ENCODE peak calls at places on chromosomes 7 and 10, in five cellular contexts. I is endothelial cell of umbilical vein, J is mammary epithelial cell, Z is heart left ventricle, D is adrenal gland. Q is an unnamed sample.
A peak's percentile ranks its signal among the peaks of the same experiment; 100 is the strongest.

GRCh38 chr7:44194069-44194468 is 4.8 kb upstream of the GCK start:
- DNase-seq in I (no peak), J (peak; percentile 44), Z (no peak), D (no peak), Q (no peak)

GRCh38 chr7:127979728-127980126 is 51.5 kb downstream of the LRRC4 start:
- DNase-seq in I (no peak), J (no peak), Z (no peak), D (no peak), Q (no peak)

GRCh38 chr7:104956753-104957450 is 57.1 kb upstream of the KMT2E start:
- DNase-seq in I (no peak), J (peak; percentile 95), Z (no peak), D (no peak), Q (no peak)

GRCh38 chr7:71695189-71695588 is 563.2 kb downstream of the GALNT17 start:
- DNase-seq in I (no peak), J (no peak), Z (no peak), D (no peak), Q (no peak)

GRCh38 chr7:35035511-35035921 is 1.8 kb downstream of the DPY19L1 start:
- DNase-seq in I (peak; percentile 51), J (peak; percentile 47), Z (no peak), D (no peak), Q (no peak)

GRCh38 chr10:86202226-86202625 is 164.4 kb downstream of the GRID1 start:
- DNase-seq in I (no peak), J (no peak), Z (no peak), D (no peak), Q (no peak)

GRCh38 chr7:112192236-112193154 is 13.7 kb downstream of the DOCK4 start:
- DNase-seq in I (peak; percentile 98), J (peak; percentile 86), Z (no peak), D (peak; percentile 19), Q (no peak)

GRCh38 chr7:27173412-27174076 is 576 bp downstream of the HOXA10 start:
- DNase-seq in I (peak; percentile 26), J (no peak), Z (no peak), D (peak; percentile 30), Q (no peak)

GRCh38 chr7:14380881-14381280 is 391.4 kb upstream of the ETV1 start:
- DNase-seq in I (no peak), J (no peak), Z (no peak), D (no peak), Q (no peak)

GRCh38 chr10:5319863-5320262 is 44.9 kb upstream of the UCN3 start:
- DNase-seq in I (no peak), J (no peak), Z (no peak), D (no peak), Q (no peak)

GRCh38 chr10:77485847-77486246 is 151.8 kb downstream of the KCNMA1 start:
- DNase-seq in I (no peak), J (no peak), Z (no peak), D (no peak), Q (no peak)

GRCh38 chr10:75739454-75740143 is 308.2 kb downstream of the LRMDA start:
- DNase-seq in I (no peak), J (no peak), Z (no peak), D (no peak), Q (no peak)

GRCh38 chr7:27784399-27785053 is 44.6 kb downstream of the TAX1BP1 start:
- DNase-seq in I (peak; percentile 85), J (peak; percentile 51), Z (no peak), D (no peak), Q (no peak)

GRCh38 chr7:98840604-98841508 is 29.0 kb downstream of the TMEM130 start:
- DNase-seq in I (no peak), J (no peak), Z (no peak), D (no peak), Q (no peak)

GRCh38 chr7:133571066-133571465 is 318.2 kb downstream of the EXOC4 start:
- DNase-seq in I (no peak), J (no peak), Z (no peak), D (no peak), Q (no peak)

GRCh38 chr10:79116801-79117723 is 48.3 kb downstream of the ZMIZ1 start:
- DNase-seq in I (no peak), J (peak; percentile 33), Z (no peak), D (peak; percentile 66), Q (no peak)

GRCh38 chr7:86708334-86708733 is 64.6 kb downstream of the GRM3 start:
- DNase-seq in I (no peak), J (no peak), Z (no peak), D (no peak), Q (no peak)

GRCh38 chr10:58993480-58994221 is 182.8 kb upstream of the PHYHIPL start:
- DNase-seq in I (no peak), J (no peak), Z (no peak), D (no peak), Q (no peak)

GRCh38 chr10:26485150-26485941 is 47.2 kb downstream of the APBB1IP start:
- DNase-seq in I (no peak), J (no peak), Z (no peak), D (peak; percentile 30), Q (no peak)

GRCh38 chr10:59580257-59580863 is 129.3 kb downstream of the SLC16A9 start:
- DNase-seq in I (peak; percentile 45), J (no peak), Z (no peak), D (no peak), Q (no peak)

GRCh38 chr7:68425377-68425776 is 1172.9 kb upstream of the AUTS2 start:
- DNase-seq in I (no peak), J (no peak), Z (no peak), D (no peak), Q (no peak)
- TF ChIP-seq CTCF in I (no peak), J (no peak), Z (peak; percentile 8), D (no peak), Q (no peak)

GRCh38 chr10:3117486-3117885 is 50.1 kb downstream of the PFKP start:
- DNase-seq in I (no peak), J (no peak), Z (peak; percentile 5), D (no peak), Q (no peak)

GRCh38 chr10:3122034-3122433 is 50.5 kb downstream of the PITRM1 start:
- DNase-seq in I (no peak), J (no peak), Z (peak; percentile 24), D (no peak), Q (no peak)

GRCh38 chr10:3122486-3123205 is 49.9 kb downstream of the PITRM1 start:
- DNase-seq in I (no peak), J (no peak), Z (peak; percentile 14), D (peak; percentile 62), Q (no peak)

GRCh38 chr10:3118621-3119020 is 51.3 kb downstream of the PFKP start:
- DNase-seq in I (no peak), J (no peak), Z (peak; percentile 20), D (no peak), Q (no peak)

DNA sequence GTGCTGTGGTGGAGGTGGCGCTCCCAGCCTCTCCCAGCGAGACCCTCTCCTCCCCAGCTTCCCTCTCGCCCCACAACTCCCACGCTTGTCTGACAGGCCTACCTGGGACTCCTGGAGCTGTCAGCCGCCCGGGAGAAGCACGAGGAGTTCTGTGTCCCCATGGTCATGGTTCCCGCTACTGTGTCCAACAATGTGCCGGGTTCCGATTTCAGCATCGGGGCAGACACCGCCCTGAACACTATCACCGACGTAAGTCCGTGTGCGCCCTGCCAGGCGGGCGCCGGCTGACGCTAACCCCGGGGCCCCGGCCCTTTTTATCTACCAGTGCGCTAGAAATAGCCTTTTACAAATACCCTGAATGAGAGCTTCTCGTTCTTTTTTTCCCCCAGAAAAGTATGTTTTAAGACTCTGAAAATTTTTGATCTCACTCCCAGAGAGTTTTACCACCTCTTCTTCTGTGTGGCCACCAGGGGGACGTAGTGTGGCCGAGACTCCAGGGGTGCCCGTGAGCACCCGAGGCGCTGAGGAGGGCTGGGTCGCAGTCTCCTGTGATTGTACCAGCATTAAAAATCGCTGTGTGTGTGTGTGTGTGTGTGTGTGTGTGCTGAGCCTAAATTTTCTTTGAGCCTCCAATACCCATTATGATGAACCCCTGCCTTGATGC is 52.6 kb downstream of the PFKP start:
- DNase-seq in I (no peak), J (no peak), Z (peak; percentile 38), D (no peak), Q (no peak)
- TF ChIP-seq CTCF in I (peak; percentile 59), J (peak; percentile 23), Z (peak; percentile 32), D (peak; percentile 21), Q (peak; percentile 52)

DNA sequence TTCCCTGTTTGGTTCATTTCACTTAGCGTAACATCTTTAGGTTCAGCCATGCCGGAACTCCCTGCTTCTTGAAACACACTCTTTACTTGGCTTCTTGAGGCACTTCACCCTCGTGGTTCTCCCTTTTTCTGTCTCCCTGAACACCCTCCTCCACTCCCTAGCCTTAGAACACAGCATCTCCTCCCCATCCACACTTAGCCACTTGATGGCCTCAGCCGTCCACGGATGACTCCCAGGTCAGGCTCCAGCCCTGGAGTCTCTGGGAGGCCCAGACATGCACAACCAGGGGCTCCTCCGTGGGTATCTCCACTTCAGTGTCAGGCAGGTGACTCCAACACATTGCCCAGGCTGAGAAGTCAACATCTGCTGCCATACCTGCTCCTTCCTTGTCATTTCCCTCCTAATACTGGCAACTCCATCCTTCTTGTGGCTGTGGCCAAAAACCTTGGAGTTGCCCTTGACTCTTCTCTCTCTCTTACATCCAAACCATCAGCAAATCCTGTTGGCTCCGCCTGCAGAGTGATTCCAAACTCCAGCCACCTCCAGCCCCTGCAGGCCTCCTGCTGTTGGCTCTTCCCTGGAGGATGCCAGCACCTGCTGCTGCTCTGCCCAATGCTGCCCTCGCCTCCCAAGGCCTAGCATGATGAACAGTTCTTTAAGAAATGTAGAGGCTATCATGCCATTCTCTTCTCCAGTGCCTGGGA is 8.4 kb upstream of the INMT start:
- DNase-seq in I (no peak), J (peak; percentile 25), Z (peak; percentile 58), D (no peak), Q (no peak)
- TF ChIP-seq CTCF in I (no peak), J (peak; percentile 47), Z (peak; percentile 57), D (no peak), Q (no peak)

DNA sequence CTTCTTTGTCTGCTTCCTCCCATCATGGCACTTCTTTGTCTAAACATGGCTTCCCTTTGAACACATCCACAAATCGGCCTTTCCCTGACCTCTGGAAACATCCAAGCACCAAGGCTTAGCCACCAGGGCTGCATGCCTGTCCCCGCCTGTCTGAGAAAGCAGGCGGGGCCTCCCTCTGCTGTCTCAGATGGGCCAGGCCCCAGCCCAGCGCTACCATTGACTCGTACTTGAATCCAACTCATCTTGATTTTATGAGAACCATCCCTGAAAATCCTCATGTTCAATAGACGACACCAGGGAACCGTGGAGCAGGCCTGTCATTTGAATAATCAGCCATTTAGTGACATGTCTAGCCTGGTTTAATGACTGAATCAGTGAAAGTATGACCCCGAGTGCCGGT is 194.5 kb downstream of the BUB3 start:
- DNase-seq in I (no peak), J (peak; percentile 5), Z (no peak), D (no peak), Q (no peak)
- TF ChIP-seq CTCF in I (no peak), J (no peak), Z (no peak), D (no peak), Q (no peak)

GRCh38 chr7:1076184-1077072 is 11.5 kb upstream of the GPER1 start:
- DNase-seq in I (no peak), J (peak; percentile 61), Z (peak; percentile 60), D (peak; percentile 84), Q (no peak)
- TF ChIP-seq CTCF in I (no peak), J (no peak), Z (no peak), D (no peak), Q (no peak)

GRCh38 chr7:23357190-23358093 is 58.3 kb downstream of the MALSU1 start:
- DNase-seq in I (peak; percentile 81), J (peak; percentile 81), Z (no peak), D (no peak), Q (no peak)
- TF ChIP-seq CTCF in I (peak; percentile 7), J (peak; percentile 28), Z (no peak), D (no peak), Q (peak; percentile 14)